ENCODE peak calls at places on chromosomes 11 and 22, in ten cellular contexts. One of them, this sample, is unnamed.

GRCh38 chr11:18046116-18046777 is at the start of gene TPH1:
- DNase-seq in bronchial epithelial cell: peak
- DNase-seq in spleen: no peak
- DNase-seq in neural crest cell: peak
- DNase-seq in stomach: peak
- DNase-seq in WTC11: peak
- DNase-seq in lower lobe of right lung: peak
- DNase-seq in left lung: peak
- DNase-seq in heart left ventricle: peak
- DNase-seq in chondrocyte: no peak
- DNase-seq in this sample: no peak

GRCh38 chr11:81874627-81875026 is 859.0 kb downstream of the FAM181B start:
- DNase-seq in bronchial epithelial cell: no peak
- DNase-seq in spleen: no peak
- DNase-seq in neural crest cell: no peak
- DNase-seq in stomach: no peak
- DNase-seq in WTC11: no peak
- DNase-seq in lower lobe of right lung: no peak
- DNase-seq in left lung: no peak
- DNase-seq in heart left ventricle: no peak
- DNase-seq in chondrocyte: no peak
- DNase-seq in this sample: no peak

GRCh38 chr11:130420478-130421198 is 7.8 kb downstream of the ADAMTS8 start:
- DNase-seq in bronchial epithelial cell: peak
- DNase-seq in spleen: peak
- DNase-seq in neural crest cell: no peak
- DNase-seq in stomach: peak
- DNase-seq in WTC11: no peak
- DNase-seq in lower lobe of right lung: no peak
- DNase-seq in left lung: no peak
- DNase-seq in heart left ventricle: no peak
- DNase-seq in chondrocyte: no peak
- DNase-seq in this sample: no peak

GRCh38 chr22:36768616-36769015 is 7.3 kb downstream of the IFT27 start:
- DNase-seq in bronchial epithelial cell: no peak
- DNase-seq in spleen: no peak
- DNase-seq in neural crest cell: no peak
- DNase-seq in stomach: no peak
- DNase-seq in WTC11: no peak
- DNase-seq in lower lobe of right lung: no peak
- DNase-seq in left lung: peak
- DNase-seq in heart left ventricle: no peak
- DNase-seq in chondrocyte: peak
- DNase-seq in this sample: no peak

GRCh38 chr11:110711776-110712642 is at the start of gene ARHGAP20:
- DNase-seq in bronchial epithelial cell: no peak
- DNase-seq in spleen: peak
- DNase-seq in neural crest cell: peak
- DNase-seq in stomach: peak
- DNase-seq in WTC11: peak
- DNase-seq in lower lobe of right lung: peak
- DNase-seq in left lung: peak
- DNase-seq in heart left ventricle: peak
- DNase-seq in chondrocyte: peak
- DNase-seq in this sample: peak

GRCh38 chr11:81644239-81644840 is 1089.3 kb downstream of the FAM181B start:
- DNase-seq in bronchial epithelial cell: peak
- DNase-seq in spleen: no peak
- DNase-seq in neural crest cell: peak
- DNase-seq in stomach: no peak
- DNase-seq in WTC11: peak
- DNase-seq in lower lobe of right lung: no peak
- DNase-seq in left lung: no peak
- DNase-seq in heart left ventricle: no peak
- DNase-seq in chondrocyte: no peak
- DNase-seq in this sample: no peak

GRCh38 chr22:49961601-49962011 is 1.0 kb downstream of the PIM3 start:
- DNase-seq in bronchial epithelial cell: no peak
- DNase-seq in spleen: no peak
- DNase-seq in neural crest cell: no peak
- DNase-seq in stomach: no peak
- DNase-seq in WTC11: peak
- DNase-seq in lower lobe of right lung: peak
- DNase-seq in left lung: peak
- DNase-seq in heart left ventricle: no peak
- DNase-seq in chondrocyte: peak
- DNase-seq in this sample: no peak

GRCh38 chr11:92401507-92401906 is 176.9 kb downstream of the FAT3 start:
- DNase-seq in bronchial epithelial cell: no peak
- DNase-seq in spleen: no peak
- DNase-seq in neural crest cell: no peak
- DNase-seq in stomach: no peak
- DNase-seq in WTC11: no peak
- DNase-seq in lower lobe of right lung: no peak
- DNase-seq in left lung: no peak
- DNase-seq in heart left ventricle: no peak
- DNase-seq in chondrocyte: no peak
- DNase-seq in this sample: no peak

GRCh38 chr11:83257638-83258229 is 28.4 kb downstream of the CCDC90B start:
- DNase-seq in bronchial epithelial cell: peak
- DNase-seq in spleen: no peak
- DNase-seq in neural crest cell: no peak
- DNase-seq in stomach: no peak
- DNase-seq in WTC11: no peak
- DNase-seq in lower lobe of right lung: no peak
- DNase-seq in left lung: no peak
- DNase-seq in heart left ventricle: no peak
- DNase-seq in chondrocyte: no peak
- DNase-seq in this sample: no peak

GRCh38 chr22:48751539-48752437 is 1075.9 kb downstream of the BRD1 start:
- DNase-seq in bronchial epithelial cell: no peak
- DNase-seq in spleen: no peak
- DNase-seq in neural crest cell: no peak
- DNase-seq in stomach: peak
- DNase-seq in WTC11: no peak
- DNase-seq in lower lobe of right lung: no peak
- DNase-seq in left lung: no peak
- DNase-seq in heart left ventricle: no peak
- DNase-seq in chondrocyte: peak
- DNase-seq in this sample: no peak

GRCh38 chr22:26471522-26471921 is 12.1 kb downstream of the HPS4 start:
- DNase-seq in bronchial epithelial cell: peak
- DNase-seq in spleen: no peak
- DNase-seq in neural crest cell: no peak
- DNase-seq in stomach: peak
- DNase-seq in WTC11: no peak
- DNase-seq in lower lobe of right lung: no peak
- DNase-seq in left lung: peak
- DNase-seq in heart left ventricle: no peak
- DNase-seq in chondrocyte: no peak
- DNase-seq in this sample: no peak

GRCh38 chr22:28541137-28541536 is 138.5 kb downstream of the TTC28 start:
- DNase-seq in bronchial epithelial cell: no peak
- DNase-seq in spleen: no peak
- DNase-seq in neural crest cell: no peak
- DNase-seq in stomach: no peak
- DNase-seq in WTC11: no peak
- DNase-seq in lower lobe of right lung: no peak
- DNase-seq in left lung: no peak
- DNase-seq in heart left ventricle: no peak
- DNase-seq in chondrocyte: no peak
- DNase-seq in this sample: no peak

GRCh38 chr11:73468590-73469161 is 92.5 kb downstream of the RELT start:
- DNase-seq in bronchial epithelial cell: no peak
- DNase-seq in spleen: no peak
- DNase-seq in neural crest cell: no peak
- DNase-seq in stomach: no peak
- DNase-seq in WTC11: no peak
- DNase-seq in lower lobe of right lung: no peak
- DNase-seq in left lung: no peak
- DNase-seq in heart left ventricle: no peak
- DNase-seq in chondrocyte: no peak
- DNase-seq in this sample: no peak

GRCh38 chr11:73464347-73464746 is 88.1 kb downstream of the RELT start:
- DNase-seq in bronchial epithelial cell: no peak
- DNase-seq in spleen: no peak
- DNase-seq in neural crest cell: no peak
- DNase-seq in stomach: no peak
- DNase-seq in WTC11: no peak
- DNase-seq in lower lobe of right lung: no peak
- DNase-seq in left lung: no peak
- DNase-seq in heart left ventricle: no peak
- DNase-seq in chondrocyte: no peak
- DNase-seq in this sample: no peak

GRCh38 chr11:73465019-73465675 is 88.9 kb downstream of the RELT start:
- DNase-seq in bronchial epithelial cell: no peak
- DNase-seq in spleen: no peak
- DNase-seq in neural crest cell: no peak
- DNase-seq in stomach: no peak
- DNase-seq in WTC11: no peak
- DNase-seq in lower lobe of right lung: no peak
- DNase-seq in left lung: no peak
- DNase-seq in heart left ventricle: no peak
- DNase-seq in chondrocyte: no peak
- DNase-seq in this sample: no peak

GRCh38 chr11:73467505-73467904 is 91.3 kb downstream of the RELT start:
- DNase-seq in bronchial epithelial cell: no peak
- DNase-seq in spleen: no peak
- DNase-seq in neural crest cell: no peak
- DNase-seq in stomach: no peak
- DNase-seq in WTC11: no peak
- DNase-seq in lower lobe of right lung: no peak
- DNase-seq in left lung: no peak
- DNase-seq in heart left ventricle: no peak
- DNase-seq in chondrocyte: no peak
- DNase-seq in this sample: no peak

GRCh38 chr11:73466643-73467042 is 90.4 kb downstream of the RELT start:
- DNase-seq in bronchial epithelial cell: no peak
- DNase-seq in spleen: no peak
- DNase-seq in neural crest cell: no peak
- DNase-seq in stomach: no peak
- DNase-seq in WTC11: no peak
- DNase-seq in lower lobe of right lung: no peak
- DNase-seq in left lung: no peak
- DNase-seq in heart left ventricle: no peak
- DNase-seq in chondrocyte: no peak
- DNase-seq in this sample: no peak
- TF ChIP-seq CTCF in bronchial epithelial cell: no peak
- TF ChIP-seq CTCF in spleen: no peak
- TF ChIP-seq CTCF in neural crest cell: no peak
- TF ChIP-seq CTCF in stomach: no peak
- TF ChIP-seq CTCF in WTC11: no peak
- TF ChIP-seq CTCF in lower lobe of right lung: no peak
- TF ChIP-seq CTCF in left lung: no peak
- TF ChIP-seq CTCF in heart left ventricle: no peak
- TF ChIP-seq CTCF in chondrocyte: no peak
- TF ChIP-seq CTCF in this sample: no peak

DNA sequence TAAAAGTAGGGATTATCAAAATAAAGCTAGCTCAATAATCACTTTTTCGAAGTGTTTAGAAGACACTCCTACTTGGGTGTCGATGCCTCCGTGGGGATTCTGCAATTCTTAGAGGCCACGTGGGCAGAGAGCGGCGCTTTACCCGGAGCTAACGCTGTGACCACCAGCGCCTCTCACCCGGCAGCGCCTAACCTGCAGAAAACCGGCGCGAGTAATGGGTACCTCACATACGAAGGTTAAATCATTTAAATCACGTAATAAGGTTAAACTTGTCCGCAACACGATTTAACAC is 547 bp downstream of the TAF1D start:
- DNase-seq in bronchial epithelial cell: peak
- DNase-seq in spleen: peak
- DNase-seq in neural crest cell: peak
- DNase-seq in stomach: peak
- DNase-seq in WTC11: peak
- DNase-seq in lower lobe of right lung: peak
- DNase-seq in left lung: peak
- DNase-seq in heart left ventricle: peak
- DNase-seq in chondrocyte: no peak
- DNase-seq in this sample: no peak
- TF ChIP-seq CTCF in bronchial epithelial cell: no peak
- TF ChIP-seq CTCF in spleen: no peak
- TF ChIP-seq CTCF in neural crest cell: no peak
- TF ChIP-seq CTCF in stomach: no peak
- TF ChIP-seq CTCF in WTC11: no peak
- TF ChIP-seq CTCF in lower lobe of right lung: no peak
- TF ChIP-seq CTCF in left lung: no peak
- TF ChIP-seq CTCF in heart left ventricle: no peak
- TF ChIP-seq CTCF in chondrocyte: no peak
- TF ChIP-seq CTCF in this sample: no peak

DNA sequence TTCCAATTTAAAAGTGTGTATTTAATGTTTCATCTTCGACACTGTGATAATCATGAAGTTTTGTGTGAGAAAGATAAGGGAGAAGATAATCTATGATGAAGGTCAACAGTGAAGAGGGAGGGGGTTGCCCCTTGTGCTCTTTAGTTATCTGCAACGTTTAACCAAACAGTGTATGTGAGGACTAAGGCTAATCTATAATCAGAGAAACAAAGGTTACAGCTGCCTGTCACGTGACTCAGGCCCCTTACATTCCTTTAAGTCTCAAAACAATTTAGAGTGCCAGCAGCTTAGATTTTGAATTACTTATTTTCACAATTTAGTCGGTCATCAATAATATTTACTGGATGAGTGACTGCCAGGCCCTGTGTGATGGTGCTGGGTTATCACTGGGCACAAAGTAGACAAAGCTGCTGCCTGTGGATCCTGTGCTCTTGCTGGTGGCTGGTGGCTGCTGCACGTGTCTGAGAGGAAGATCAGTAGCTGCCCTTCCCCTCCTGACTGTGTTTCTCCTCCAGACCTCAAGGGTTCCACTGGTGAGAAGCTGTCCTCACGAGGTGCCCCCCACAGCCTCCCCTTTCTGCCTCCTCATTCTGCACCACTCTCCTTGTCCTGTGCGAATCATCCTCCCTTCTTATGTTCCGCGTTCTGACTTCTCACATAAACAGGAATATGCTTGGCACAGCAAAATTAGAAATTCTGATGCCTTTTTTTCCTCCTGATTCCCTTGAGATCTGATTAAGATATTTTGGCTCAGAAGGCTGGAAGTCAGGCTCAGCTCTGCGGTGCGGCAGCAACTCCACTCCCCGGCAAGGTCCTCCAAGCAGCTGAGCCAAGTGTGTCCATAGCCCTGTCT is 331.1 kb upstream of the B3GAT1 start:
- DNase-seq in bronchial epithelial cell: no peak
- DNase-seq in spleen: peak
- DNase-seq in neural crest cell: no peak
- DNase-seq in stomach: no peak
- DNase-seq in WTC11: no peak
- DNase-seq in lower lobe of right lung: no peak
- DNase-seq in left lung: no peak
- DNase-seq in heart left ventricle: peak
- DNase-seq in chondrocyte: no peak
- DNase-seq in this sample: no peak
- TF ChIP-seq CTCF in bronchial epithelial cell: no peak
- TF ChIP-seq CTCF in spleen: no peak
- TF ChIP-seq CTCF in neural crest cell: no peak
- TF ChIP-seq CTCF in stomach: no peak
- TF ChIP-seq CTCF in WTC11: no peak
- TF ChIP-seq CTCF in lower lobe of right lung: no peak
- TF ChIP-seq CTCF in left lung: no peak
- TF ChIP-seq CTCF in heart left ventricle: no peak
- TF ChIP-seq CTCF in chondrocyte: no peak
- TF ChIP-seq CTCF in this sample: no peak

GRCh38 chr11:113386866-113387265 is 713 bp upstream of the ANKK1 start:
- DNase-seq in bronchial epithelial cell: no peak
- DNase-seq in spleen: peak
- DNase-seq in neural crest cell: no peak
- DNase-seq in stomach: no peak
- DNase-seq in WTC11: no peak
- DNase-seq in lower lobe of right lung: no peak
- DNase-seq in left lung: no peak
- DNase-seq in heart left ventricle: no peak
- DNase-seq in chondrocyte: no peak
- DNase-seq in this sample: no peak
- TF ChIP-seq CTCF in bronchial epithelial cell: no peak
- TF ChIP-seq CTCF in spleen: no peak
- TF ChIP-seq CTCF in neural crest cell: no peak
- TF ChIP-seq CTCF in stomach: no peak
- TF ChIP-seq CTCF in WTC11: no peak
- TF ChIP-seq CTCF in lower lobe of right lung: no peak
- TF ChIP-seq CTCF in left lung: no peak
- TF ChIP-seq CTCF in heart left ventricle: no peak
- TF ChIP-seq CTCF in chondrocyte: no peak
- TF ChIP-seq CTCF in this sample: no peak